ENCODE peak calls at places on chromosomes 5 and 9, in eight cellular contexts. One of them, this sample, is unnamed.

GRCh38 chr5:56900858-56901578 is 8.4 kb upstream of the SETD9 start:
- DNase-seq in activated CD8-positive, alpha-beta memory T cell treated with anti-CD3 and anti-CD28 coated beads for 4 hours: no peak
- DNase-seq in stimulated activated CD8-positive, alpha-beta memory T cell treated with anti-CD3 and anti-CD28 coated beads, Interleukin-2, amount 100 ng/mL, for 1 hour: peak
- DNase-seq in tibial nerve: no peak
- DNase-seq in NCI-H1417: peak
- DNase-seq in spleen: no peak
- DNase-seq in mammary epithelial cell: peak
- DNase-seq in GDM1: peak
- DNase-seq in this sample: peak

GRCh38 chr5:80960531-80961375 is 590 bp downstream of the RASGRF2 start:
- DNase-seq in activated CD8-positive, alpha-beta memory T cell treated with anti-CD3 and anti-CD28 coated beads for 4 hours: no peak
- DNase-seq in stimulated activated CD8-positive, alpha-beta memory T cell treated with anti-CD3 and anti-CD28 coated beads, Interleukin-2, amount 100 ng/mL, for 1 hour: peak
- DNase-seq in tibial nerve: no peak
- DNase-seq in NCI-H1417: no peak
- DNase-seq in spleen: peak
- DNase-seq in mammary epithelial cell: peak
- DNase-seq in GDM1: no peak
- DNase-seq in this sample: peak

GRCh38 chr5:116494784-116495480 is 79.7 kb downstream of the SEMA6A start:
- DNase-seq in activated CD8-positive, alpha-beta memory T cell treated with anti-CD3 and anti-CD28 coated beads for 4 hours: no peak
- DNase-seq in stimulated activated CD8-positive, alpha-beta memory T cell treated with anti-CD3 and anti-CD28 coated beads, Interleukin-2, amount 100 ng/mL, for 1 hour: no peak
- DNase-seq in tibial nerve: no peak
- DNase-seq in NCI-H1417: peak
- DNase-seq in spleen: no peak
- DNase-seq in mammary epithelial cell: no peak
- DNase-seq in GDM1: peak
- DNase-seq in this sample: peak

GRCh38 chr9:132800038-132800648 is 77.9 kb downstream of the AK8 start:
- DNase-seq in activated CD8-positive, alpha-beta memory T cell treated with anti-CD3 and anti-CD28 coated beads for 4 hours: peak
- DNase-seq in stimulated activated CD8-positive, alpha-beta memory T cell treated with anti-CD3 and anti-CD28 coated beads, Interleukin-2, amount 100 ng/mL, for 1 hour: peak
- DNase-seq in tibial nerve: no peak
- DNase-seq in NCI-H1417: peak
- DNase-seq in spleen: peak
- DNase-seq in mammary epithelial cell: peak
- DNase-seq in GDM1: peak
- DNase-seq in this sample: peak

GRCh38 chr5:80245986-80246781 is 9.7 kb downstream of the SERINC5 start:
- DNase-seq in activated CD8-positive, alpha-beta memory T cell treated with anti-CD3 and anti-CD28 coated beads for 4 hours: no peak
- DNase-seq in stimulated activated CD8-positive, alpha-beta memory T cell treated with anti-CD3 and anti-CD28 coated beads, Interleukin-2, amount 100 ng/mL, for 1 hour: no peak
- DNase-seq in tibial nerve: no peak
- DNase-seq in NCI-H1417: no peak
- DNase-seq in spleen: no peak
- DNase-seq in mammary epithelial cell: peak
- DNase-seq in GDM1: no peak
- DNase-seq in this sample: no peak

GRCh38 chr9:85089188-85089969 is 419.9 kb downstream of the NTRK2 start:
- DNase-seq in activated CD8-positive, alpha-beta memory T cell treated with anti-CD3 and anti-CD28 coated beads for 4 hours: no peak
- DNase-seq in stimulated activated CD8-positive, alpha-beta memory T cell treated with anti-CD3 and anti-CD28 coated beads, Interleukin-2, amount 100 ng/mL, for 1 hour: no peak
- DNase-seq in tibial nerve: no peak
- DNase-seq in NCI-H1417: no peak
- DNase-seq in spleen: no peak
- DNase-seq in mammary epithelial cell: no peak
- DNase-seq in GDM1: no peak
- DNase-seq in this sample: no peak

GRCh38 chr5:1792842-1793266 is 6.8 kb downstream of the MRPL36 start:
- DNase-seq in activated CD8-positive, alpha-beta memory T cell treated with anti-CD3 and anti-CD28 coated beads for 4 hours: peak
- DNase-seq in stimulated activated CD8-positive, alpha-beta memory T cell treated with anti-CD3 and anti-CD28 coated beads, Interleukin-2, amount 100 ng/mL, for 1 hour: peak
- DNase-seq in tibial nerve: no peak
- DNase-seq in NCI-H1417: peak
- DNase-seq in spleen: peak
- DNase-seq in mammary epithelial cell: peak
- DNase-seq in GDM1: peak
- DNase-seq in this sample: no peak

GRCh38 chr5:151686673-151687378 is at the start of gene SPARC:
- DNase-seq in activated CD8-positive, alpha-beta memory T cell treated with anti-CD3 and anti-CD28 coated beads for 4 hours: no peak
- DNase-seq in stimulated activated CD8-positive, alpha-beta memory T cell treated with anti-CD3 and anti-CD28 coated beads, Interleukin-2, amount 100 ng/mL, for 1 hour: no peak
- DNase-seq in tibial nerve: peak
- DNase-seq in NCI-H1417: no peak
- DNase-seq in spleen: no peak
- DNase-seq in mammary epithelial cell: peak
- DNase-seq in GDM1: peak
- DNase-seq in this sample: no peak

GRCh38 chr5:139392678-139393496 is 2.0 kb downstream of the PROB1 start:
- DNase-seq in activated CD8-positive, alpha-beta memory T cell treated with anti-CD3 and anti-CD28 coated beads for 4 hours: peak
- DNase-seq in stimulated activated CD8-positive, alpha-beta memory T cell treated with anti-CD3 and anti-CD28 coated beads, Interleukin-2, amount 100 ng/mL, for 1 hour: peak
- DNase-seq in tibial nerve: no peak
- DNase-seq in NCI-H1417: peak
- DNase-seq in spleen: peak
- DNase-seq in mammary epithelial cell: no peak
- DNase-seq in GDM1: no peak
- DNase-seq in this sample: no peak

GRCh38 chr5:138352071-138352721 is at the start of gene KDM3B:
- DNase-seq in activated CD8-positive, alpha-beta memory T cell treated with anti-CD3 and anti-CD28 coated beads for 4 hours: peak
- DNase-seq in stimulated activated CD8-positive, alpha-beta memory T cell treated with anti-CD3 and anti-CD28 coated beads, Interleukin-2, amount 100 ng/mL, for 1 hour: peak
- DNase-seq in tibial nerve: peak
- DNase-seq in NCI-H1417: peak
- DNase-seq in spleen: peak
- DNase-seq in mammary epithelial cell: peak
- DNase-seq in GDM1: peak
- DNase-seq in this sample: peak

GRCh38 chr9:33042528-33042927 is 17.5 kb downstream of the DNAJA1 start:
- DNase-seq in activated CD8-positive, alpha-beta memory T cell treated with anti-CD3 and anti-CD28 coated beads for 4 hours: no peak
- DNase-seq in stimulated activated CD8-positive, alpha-beta memory T cell treated with anti-CD3 and anti-CD28 coated beads, Interleukin-2, amount 100 ng/mL, for 1 hour: no peak
- DNase-seq in tibial nerve: no peak
- DNase-seq in NCI-H1417: no peak
- DNase-seq in spleen: no peak
- DNase-seq in mammary epithelial cell: no peak
- DNase-seq in GDM1: no peak
- DNase-seq in this sample: no peak

GRCh38 chr5:89932771-89933181 is 476.8 kb downstream of the CETN3 start:
- DNase-seq in activated CD8-positive, alpha-beta memory T cell treated with anti-CD3 and anti-CD28 coated beads for 4 hours: no peak
- DNase-seq in stimulated activated CD8-positive, alpha-beta memory T cell treated with anti-CD3 and anti-CD28 coated beads, Interleukin-2, amount 100 ng/mL, for 1 hour: no peak
- DNase-seq in tibial nerve: no peak
- DNase-seq in NCI-H1417: no peak
- DNase-seq in spleen: no peak
- DNase-seq in mammary epithelial cell: no peak
- DNase-seq in GDM1: no peak
- DNase-seq in this sample: no peak

GRCh38 chr5:180179399-180180197 is 29.4 kb downstream of the RASGEF1C start:
- DNase-seq in activated CD8-positive, alpha-beta memory T cell treated with anti-CD3 and anti-CD28 coated beads for 4 hours: no peak
- DNase-seq in stimulated activated CD8-positive, alpha-beta memory T cell treated with anti-CD3 and anti-CD28 coated beads, Interleukin-2, amount 100 ng/mL, for 1 hour: no peak
- DNase-seq in tibial nerve: no peak
- DNase-seq in NCI-H1417: no peak
- DNase-seq in spleen: peak
- DNase-seq in mammary epithelial cell: no peak
- DNase-seq in GDM1: no peak
- DNase-seq in this sample: no peak

GRCh38 chr5:176881816-176882565 is 17.2 kb downstream of the HK3 start:
- DNase-seq in activated CD8-positive, alpha-beta memory T cell treated with anti-CD3 and anti-CD28 coated beads for 4 hours: no peak
- DNase-seq in stimulated activated CD8-positive, alpha-beta memory T cell treated with anti-CD3 and anti-CD28 coated beads, Interleukin-2, amount 100 ng/mL, for 1 hour: no peak
- DNase-seq in tibial nerve: no peak
- DNase-seq in NCI-H1417: no peak
- DNase-seq in spleen: peak
- DNase-seq in mammary epithelial cell: no peak
- DNase-seq in GDM1: no peak
- DNase-seq in this sample: no peak

GRCh38 chr5:112350626-112351025 is 68.5 kb downstream of the EPB41L4A start:
- DNase-seq in activated CD8-positive, alpha-beta memory T cell treated with anti-CD3 and anti-CD28 coated beads for 4 hours: no peak
- DNase-seq in stimulated activated CD8-positive, alpha-beta memory T cell treated with anti-CD3 and anti-CD28 coated beads, Interleukin-2, amount 100 ng/mL, for 1 hour: no peak
- DNase-seq in tibial nerve: no peak
- DNase-seq in NCI-H1417: no peak
- DNase-seq in spleen: no peak
- DNase-seq in mammary epithelial cell: no peak
- DNase-seq in GDM1: no peak
- DNase-seq in this sample: no peak

GRCh38 chr5:97425511-97425910 is 242.5 kb upstream of the RIOK2 start:
- DNase-seq in activated CD8-positive, alpha-beta memory T cell treated with anti-CD3 and anti-CD28 coated beads for 4 hours: no peak
- DNase-seq in stimulated activated CD8-positive, alpha-beta memory T cell treated with anti-CD3 and anti-CD28 coated beads, Interleukin-2, amount 100 ng/mL, for 1 hour: no peak
- DNase-seq in tibial nerve: no peak
- DNase-seq in NCI-H1417: no peak
- DNase-seq in spleen: peak
- DNase-seq in mammary epithelial cell: peak
- DNase-seq in GDM1: no peak
- DNase-seq in this sample: peak

GRCh38 chr5:17816947-17817346 is 182.7 kb downstream of the TAF11L14 start:
- DNase-seq in activated CD8-positive, alpha-beta memory T cell treated with anti-CD3 and anti-CD28 coated beads for 4 hours: no peak
- DNase-seq in stimulated activated CD8-positive, alpha-beta memory T cell treated with anti-CD3 and anti-CD28 coated beads, Interleukin-2, amount 100 ng/mL, for 1 hour: no peak
- DNase-seq in tibial nerve: no peak
- DNase-seq in NCI-H1417: no peak
- DNase-seq in spleen: no peak
- DNase-seq in mammary epithelial cell: no peak
- DNase-seq in GDM1: no peak
- DNase-seq in this sample: no peak

GRCh38 chr9:79049371-79049770 is 522.4 kb upstream of the TLE4 start:
- DNase-seq in activated CD8-positive, alpha-beta memory T cell treated with anti-CD3 and anti-CD28 coated beads for 4 hours: no peak
- DNase-seq in stimulated activated CD8-positive, alpha-beta memory T cell treated with anti-CD3 and anti-CD28 coated beads, Interleukin-2, amount 100 ng/mL, for 1 hour: no peak
- DNase-seq in tibial nerve: no peak
- DNase-seq in NCI-H1417: no peak
- DNase-seq in spleen: no peak
- DNase-seq in mammary epithelial cell: no peak
- DNase-seq in GDM1: no peak
- DNase-seq in this sample: no peak

GRCh38 chr5:95916687-95917085 is 45.0 kb downstream of the ELL2 start:
- DNase-seq in activated CD8-positive, alpha-beta memory T cell treated with anti-CD3 and anti-CD28 coated beads for 4 hours: no peak
- DNase-seq in stimulated activated CD8-positive, alpha-beta memory T cell treated with anti-CD3 and anti-CD28 coated beads, Interleukin-2, amount 100 ng/mL, for 1 hour: no peak
- DNase-seq in tibial nerve: no peak
- DNase-seq in NCI-H1417: no peak
- DNase-seq in spleen: no peak
- DNase-seq in mammary epithelial cell: no peak
- DNase-seq in GDM1: no peak
- DNase-seq in this sample: no peak

GRCh38 chr5:126973193-126973592 is 57.2 kb downstream of the MARCHF3 start:
- DNase-seq in activated CD8-positive, alpha-beta memory T cell treated with anti-CD3 and anti-CD28 coated beads for 4 hours: no peak
- DNase-seq in stimulated activated CD8-positive, alpha-beta memory T cell treated with anti-CD3 and anti-CD28 coated beads, Interleukin-2, amount 100 ng/mL, for 1 hour: no peak
- DNase-seq in tibial nerve: no peak
- DNase-seq in NCI-H1417: no peak
- DNase-seq in spleen: peak
- DNase-seq in mammary epithelial cell: no peak
- DNase-seq in GDM1: no peak
- DNase-seq in this sample: no peak

GRCh38 chr5:156893517-156893916 is 43.4 kb downstream of the PPP1R2B start:
- DNase-seq in activated CD8-positive, alpha-beta memory T cell treated with anti-CD3 and anti-CD28 coated beads for 4 hours: no peak
- DNase-seq in stimulated activated CD8-positive, alpha-beta memory T cell treated with anti-CD3 and anti-CD28 coated beads, Interleukin-2, amount 100 ng/mL, for 1 hour: no peak
- DNase-seq in tibial nerve: no peak
- DNase-seq in NCI-H1417: no peak
- DNase-seq in spleen: no peak
- DNase-seq in mammary epithelial cell: no peak
- DNase-seq in GDM1: no peak
- DNase-seq in this sample: no peak

GRCh38 chr5:174424219-174425053 is 299.9 kb upstream of the MSX2 start:
- DNase-seq in activated CD8-positive, alpha-beta memory T cell treated with anti-CD3 and anti-CD28 coated beads for 4 hours: no peak
- DNase-seq in stimulated activated CD8-positive, alpha-beta memory T cell treated with anti-CD3 and anti-CD28 coated beads, Interleukin-2, amount 100 ng/mL, for 1 hour: no peak
- DNase-seq in tibial nerve: no peak
- DNase-seq in NCI-H1417: no peak
- DNase-seq in spleen: no peak
- DNase-seq in mammary epithelial cell: no peak
- DNase-seq in GDM1: no peak
- DNase-seq in this sample: peak

GRCh38 chr9:134175291-134175807 is 11.0 kb upstream of the RNU6ATAC start:
- DNase-seq in activated CD8-positive, alpha-beta memory T cell treated with anti-CD3 and anti-CD28 coated beads for 4 hours: no peak
- DNase-seq in stimulated activated CD8-positive, alpha-beta memory T cell treated with anti-CD3 and anti-CD28 coated beads, Interleukin-2, amount 100 ng/mL, for 1 hour: no peak
- DNase-seq in tibial nerve: no peak
- DNase-seq in NCI-H1417: no peak
- DNase-seq in spleen: no peak
- DNase-seq in mammary epithelial cell: no peak
- DNase-seq in GDM1: no peak
- DNase-seq in this sample: no peak

GRCh38 chr9:85402541-85402940 is 339.2 kb downstream of the AGTPBP1 start:
- DNase-seq in activated CD8-positive, alpha-beta memory T cell treated with anti-CD3 and anti-CD28 coated beads for 4 hours: no peak
- DNase-seq in stimulated activated CD8-positive, alpha-beta memory T cell treated with anti-CD3 and anti-CD28 coated beads, Interleukin-2, amount 100 ng/mL, for 1 hour: no peak
- DNase-seq in tibial nerve: no peak
- DNase-seq in NCI-H1417: no peak
- DNase-seq in spleen: no peak
- DNase-seq in mammary epithelial cell: no peak
- DNase-seq in GDM1: no peak
- DNase-seq in this sample: no peak

GRCh38 chr9:124480621-124480981 is 26.6 kb downstream of the NR5A1 start:
- DNase-seq in activated CD8-positive, alpha-beta memory T cell treated with anti-CD3 and anti-CD28 coated beads for 4 hours: no peak
- DNase-seq in stimulated activated CD8-positive, alpha-beta memory T cell treated with anti-CD3 and anti-CD28 coated beads, Interleukin-2, amount 100 ng/mL, for 1 hour: no peak
- DNase-seq in tibial nerve: no peak
- DNase-seq in NCI-H1417: no peak
- DNase-seq in spleen: no peak
- DNase-seq in mammary epithelial cell: peak
- DNase-seq in GDM1: no peak
- DNase-seq in this sample: no peak

GRCh38 chr9:111458139-111459009 is 25.8 kb downstream of the ECPAS start:
- DNase-seq in activated CD8-positive, alpha-beta memory T cell treated with anti-CD3 and anti-CD28 coated beads for 4 hours: no peak
- DNase-seq in stimulated activated CD8-positive, alpha-beta memory T cell treated with anti-CD3 and anti-CD28 coated beads, Interleukin-2, amount 100 ng/mL, for 1 hour: no peak
- DNase-seq in tibial nerve: no peak
- DNase-seq in NCI-H1417: no peak
- DNase-seq in spleen: no peak
- DNase-seq in mammary epithelial cell: no peak
- DNase-seq in GDM1: no peak
- DNase-seq in this sample: no peak

GRCh38 chr5:68216737-68217231 is 1.2 kb downstream of the PIK3R1 start:
- DNase-seq in activated CD8-positive, alpha-beta memory T cell treated with anti-CD3 and anti-CD28 coated beads for 4 hours: no peak
- DNase-seq in stimulated activated CD8-positive, alpha-beta memory T cell treated with anti-CD3 and anti-CD28 coated beads, Interleukin-2, amount 100 ng/mL, for 1 hour: no peak
- DNase-seq in tibial nerve: no peak
- DNase-seq in NCI-H1417: no peak
- DNase-seq in spleen: no peak
- DNase-seq in mammary epithelial cell: peak
- DNase-seq in GDM1: no peak
- DNase-seq in this sample: no peak